ENCODE peak calls at places on chromosomes 16 and 17, in five cellular contexts. X is stimulated activated naive B cell treated with anti-CD40 and anti-IgM and Interleukin-4, amounts not matched to agents 10 μg/mL and 1 μg/mL and 100 μg/mL, for 72 hours; E is stimulated activated naive CD8-positive, alpha-beta T cell treated with anti-CD3 and anti-CD28 coated beads, Interleukin-15, amount 100 ng/mL, for 72 hours; I is GDM1; U is mesothelial cell of epicardium. L is an unnamed sample.

GRCh38 chr17:80760501-80760900 is 215.9 kb downstream of the RPTOR start:
- DNase-seq in I (peak; percentile 35), E (no peak), X (peak; percentile 53), U (no peak), L (no peak)

GRCh38 chr17:40552806-40553693 is 12.2 kb downstream of the CCR7 start:
- DNase-seq in I (no peak), E (peak; percentile 50), U (no peak), X (no peak), L (no peak)

GRCh38 chr16:11011326-11011725 is 67.0 kb downstream of the CLEC16A start:
- DNase-seq in E (no peak), U (no peak), X (no peak), I (no peak), L (no peak)

GRCh38 chr17:77285594-77286390 is 145.0 kb downstream of the SEC14L1 start:
- DNase-seq in E (no peak), U (no peak), X (peak; percentile 11), I (peak; percentile 44), L (no peak)

GRCh38 chr16:78608305-78608776 is 508.9 kb downstream of the WWOX start:
- DNase-seq in U (no peak), X (no peak), I (no peak), E (no peak), L (no peak)

GRCh38 chr16:14569213-14569612 is 60.8 kb downstream of the PARN start:
- DNase-seq in I (no peak), E (no peak), U (no peak), X (no peak), L (no peak)

GRCh38 chr17:19371259-19372003 is 6.9 kb upstream of the MAPK7 start:
- DNase-seq in X (no peak), I (peak; percentile 75), E (no peak), U (no peak), L (no peak)

GRCh38 chr16:31033709-31034492 is 543 bp downstream of the STX4 start:
- DNase-seq in I (peak; percentile 56), X (peak; percentile 78), E (peak; percentile 85), U (peak; percentile 73), L (peak; percentile 93)

GRCh38 chr17:2929881-2930533 is 133.4 kb downstream of the OR1D5 start:
- DNase-seq in U (no peak), X (no peak), I (no peak), E (no peak), L (peak; percentile 41)

GRCh38 chr16:89216315-89217137 is 977 bp upstream of the ZNF778 start:
- DNase-seq in U (no peak), I (peak; percentile 38), X (peak; percentile 62), E (peak; percentile 77), L (peak; percentile 93)

GRCh38 chr17:45666046-45666600 is 118.0 kb upstream of the CRHR1 start:
- DNase-seq in I (no peak), E (no peak), U (no peak), X (no peak), L (no peak)

GRCh38 chr16:79505344-79505743 is 95.2 kb downstream of the MAF start:
- DNase-seq in E (no peak), I (no peak), X (no peak), U (no peak), L (no peak)

GRCh38 chr17:60390223-60390622 is 1.7 kb downstream of the USP32 start:
- DNase-seq in U (no peak), E (no peak), I (no peak), X (no peak), L (peak; percentile 17)

L was measured in cerebellar cortex.